ENCODE peak calls at places on chromosomes 12 and 14, in five cellular contexts. O is right lobe of liver, G is gastrocnemius medialis, B is fibroblast of lung, S is left lung. U is an unnamed sample.

GRCh38 chr14:64764641-64765520 is 60.7 kb downstream of the PLEKHG3 start:
- DNase-seq in O (peak), G (peak), B (peak), S (peak), U (no peak)

GRCh38 chr12:16335838-16336237 is 11.6 kb upstream of the MGST1 start:
- DNase-seq in O (no peak), G (no peak), B (no peak), S (no peak), U (no peak)

GRCh38 chr14:75264036-75264435 is 14.6 kb upstream of the FOS start:
- DNase-seq in O (no peak), G (no peak), B (no peak), S (no peak), U (no peak)

GRCh38 chr14:104007121-104007520 is 64.8 kb upstream of the RD3L start:
- DNase-seq in O (no peak), G (no peak), B (no peak), S (no peak), U (no peak)

GRCh38 chr14:73491256-73491976 is 683 bp downstream of the RIOX1 start:
- DNase-seq in O (peak), G (peak), B (peak), S (peak), U (no peak)

GRCh38 chr12:43586646-43587245 is 34.7 kb upstream of the ADAMTS20 start:
- DNase-seq in O (no peak), G (no peak), B (no peak), S (no peak), U (no peak)

GRCh38 chr12:89708793-89709156 is at the start of gene ATP2B1:
- DNase-seq in O (peak), G (peak), B (peak), S (peak), U (peak)

GRCh38 chr12:43816168-43816567 is 10.1 kb upstream of the TWF1 start:
- DNase-seq in O (no peak), G (no peak), B (peak), S (no peak), U (no peak)

GRCh38 chr14:24673534-24674203 is 39.7 kb upstream of the GZMB start:
- DNase-seq in O (no peak), G (no peak), B (no peak), S (no peak), U (no peak)

GRCh38 chr14:91417134-91417982 is at the start of gene CCDC88C:
- DNase-seq in O (peak), G (no peak), B (peak), S (peak), U (no peak)

GRCh38 chr12:103495158-103495782 is 498 bp downstream of the C12orf42 start:
- DNase-seq in O (no peak), G (no peak), B (no peak), S (peak), U (no peak)

GRCh38 chr12:38477341-38478090 is 160.9 kb downstream of the ALG10B start:
- DNase-seq in O (no peak), G (no peak), B (no peak), S (no peak), U (no peak)

GRCh38 chr12:120687570-120688289 is 781 bp downstream of the MLEC start:
- DNase-seq in O (peak), G (no peak), B (peak), S (peak), U (no peak)

GRCh38 chr12:85979641-85980040 is 105.5 kb downstream of the NTS start:
- DNase-seq in O (no peak), G (no peak), B (no peak), S (no peak), U (no peak)

GRCh38 chr12:121295123-121295745 is 1.3 kb downstream of the CAMKK2 start:
- DNase-seq in O (no peak), G (no peak), B (no peak), S (no peak), U (no peak)

GRCh38 chr12:65956056-65956738 is 131.9 kb downstream of the HMGA2 start:
- DNase-seq in O (no peak), G (no peak), B (no peak), S (no peak), U (no peak)

GRCh38 chr14:103260629-103261124 is 73.4 kb upstream of the EIF5 start:
- DNase-seq in O (peak), G (peak), B (peak), S (no peak), U (no peak)

GRCh38 chr14:50038398-50039119 is 77.8 kb downstream of the VCPKMT start:
- DNase-seq in O (no peak), G (peak), B (peak), S (no peak), U (peak)

GRCh38 chr12:124754949-124755800 is 108.5 kb downstream of the SCARB1 start:
- DNase-seq in O (peak), G (peak), B (peak), S (peak), U (peak)

GRCh38 chr12:5379737-5380496 is 52.0 kb upstream of the NTF3 start:
- DNase-seq in O (no peak), G (peak), B (no peak), S (no peak), U (no peak)

GRCh38 chr12:109185441-109185840 is 69.1 kb downstream of the ACACB start:
- DNase-seq in O (peak), G (no peak), B (no peak), S (no peak), U (no peak)

GRCh38 chr12:93373847-93374723 is 3.6 kb upstream of the NUDT4 start:
- DNase-seq in O (no peak), G (no peak), B (no peak), S (no peak), U (no peak)

GRCh38 chr14:79899610-79900009 is 311.7 kb downstream of the DIO2 start:
- DNase-seq in O (no peak), G (no peak), B (no peak), S (no peak), U (no peak)

GRCh38 chr12:6635375-6635855 is 344 bp downstream of the LPAR5 start:
- DNase-seq in O (no peak), G (no peak), B (no peak), S (no peak), U (no peak)

GRCh38 chr14:24607635-24608492 is 1.6 kb downstream of the GZMH start:
- DNase-seq in O (no peak), G (no peak), B (no peak), S (no peak), U (no peak)

GRCh38 chr14:65631040-65631439 is 218.5 kb downstream of the FUT8 start:
- DNase-seq in O (no peak), G (no peak), B (no peak), S (no peak), U (no peak)

GRCh38 chr14:101882141-101882935 is 82.0 kb upstream of the DYNC1H1 start:
- DNase-seq in O (no peak), G (no peak), B (no peak), S (no peak), U (no peak)

GRCh38 chr14:53011053-53011462 is 60.2 kb upstream of the FERMT2 start:
- DNase-seq in O (no peak), G (peak), B (peak), S (peak), U (peak)

GRCh38 chr14:96811265-96811664 is 14.1 kb downstream of the VRK1 start:
- DNase-seq in O (no peak), G (no peak), B (peak), S (no peak), U (no peak)

DNA sequence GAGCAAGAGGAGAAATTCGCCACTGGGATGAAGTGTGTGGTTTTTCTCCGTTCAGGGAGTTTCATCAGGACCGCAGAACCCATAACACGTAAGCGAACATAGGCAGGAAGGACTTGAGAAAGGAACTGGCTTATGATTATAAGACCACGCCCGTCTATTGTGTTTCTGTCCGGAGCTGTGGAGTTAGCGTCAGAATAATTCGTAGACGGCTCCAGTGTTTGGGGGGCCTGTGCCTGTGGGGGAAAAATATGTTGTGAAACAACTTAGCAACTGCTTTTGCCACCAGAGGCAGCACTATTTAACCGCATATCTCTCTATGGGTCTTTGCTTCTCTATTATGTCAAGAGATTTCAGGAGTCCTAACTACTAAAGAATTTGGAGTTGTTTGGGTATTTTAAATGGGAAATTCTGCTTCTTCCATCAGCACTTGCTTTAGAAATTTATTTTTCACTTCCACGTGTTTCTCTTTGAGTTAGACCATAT is 506 bp upstream of the CLEC14A start:
- DNase-seq in O (no peak), G (no peak), B (no peak), S (no peak), U (peak)
- H3K4me3 ChIP-seq in O (no peak), G (peak), B (no peak), S (peak), U (no peak)

GRCh38 chr12:23361971-23362370 is 587.5 kb downstream of the SOX5 start:
- DNase-seq in O (no peak), G (no peak), B (no peak), S (no peak), U (no peak)
- TF ChIP-seq CTCF in O (peak), G (no peak), B (no peak), S (no peak), U (no peak)

DNA sequence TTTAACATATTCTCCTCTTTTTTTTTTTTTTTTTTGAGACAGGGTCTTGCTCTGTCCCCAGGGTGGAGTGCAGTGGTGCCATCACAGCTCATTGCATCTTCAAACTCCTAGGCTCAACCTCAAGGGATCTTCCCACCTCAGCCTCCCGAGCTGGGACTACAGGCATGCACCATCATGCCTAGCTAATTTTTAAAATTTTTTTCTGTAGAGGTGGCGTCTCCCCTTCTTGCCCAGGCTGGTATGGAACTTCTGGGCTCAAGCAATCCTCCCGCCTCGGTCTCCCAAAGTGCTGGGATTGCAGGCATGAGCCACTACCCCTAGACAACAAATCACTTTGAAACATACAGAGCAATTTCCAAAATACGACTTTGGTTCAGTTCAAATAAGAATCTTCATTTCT is 154.8 kb downstream of the PAX9 start:
- DNase-seq in O (no peak), G (no peak), B (no peak), S (no peak), U (no peak)
- H3K4me3 ChIP-seq in O (no peak), G (no peak), B (no peak), S (no peak), U (no peak)

GRCh38 chr14:28494196-28494595 is 272.4 kb upstream of the FOXG1 start:
- DNase-seq in O (no peak), G (no peak), B (peak), S (no peak), U (no peak)

DNA sequence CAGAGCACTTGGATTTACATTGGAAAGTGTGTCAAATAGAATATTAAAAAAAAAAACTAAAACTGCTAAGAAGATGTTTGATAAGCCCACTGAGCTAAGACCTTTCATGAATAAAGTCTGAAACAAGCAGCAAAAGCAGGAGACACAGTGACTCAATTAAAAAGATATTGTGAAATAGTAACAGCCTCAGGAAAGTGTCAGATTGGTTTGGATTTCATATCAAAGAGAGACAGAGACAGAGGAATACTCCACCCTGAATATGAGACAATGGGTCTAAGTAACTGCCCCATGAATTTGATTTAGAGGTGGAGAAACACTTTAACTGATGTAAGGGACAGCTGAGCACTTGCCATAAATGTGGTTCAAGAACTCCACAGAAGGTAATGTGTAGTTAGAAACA is 277.9 kb upstream of the FOXG1 start:
- DNase-seq in O (no peak), G (no peak), B (no peak), S (no peak), U (no peak)
- TF ChIP-seq CTCF in O (no peak), G (no peak), B (no peak), S (no peak), U (no peak)

U was measured in AG09309.